ENCODE peak calls at places on chromosome 14, in nine cellular contexts. W, X, B, P, J, Q, H, Z and I are unnamed samples. For H3K9me3, the result is how much of the 10 kb centered on the place peaks cover.

GRCh38 chr14:24674204-24674970 is 40.4 kb upstream of the GZMB start:
- DNase-seq in Z (no peak), X (no peak), P (no peak), Q (peak), B (no peak), W (peak), J (no peak), H (no peak), I (no peak)

GRCh38 chr14:37483672-37484071 is 111.4 kb downstream of the FOXA1 start:
- DNase-seq in W (no peak), X (no peak), Q (no peak), B (no peak), H (no peak), Z (no peak), J (no peak), P (no peak), I (no peak)

GRCh38 chr14:96894966-96895365 is 97.8 kb downstream of the VRK1 start:
- DNase-seq in X (peak), J (no peak), H (peak), Z (no peak), W (no peak), P (no peak), Q (no peak), B (no peak), I (no peak)

GRCh38 chr14:56002876-56003625 is 115.2 kb upstream of the PELI2 start:
- DNase-seq in X (no peak), H (no peak), P (no peak), B (no peak), W (peak), Z (peak), J (no peak), Q (peak), I (no peak)

GRCh38 chr14:92922883-92923743 is at the start of gene CHGA:
- DNase-seq in W (peak), Z (no peak), X (peak), J (peak), Q (peak), P (no peak), H (peak), B (peak), I (no peak)

GRCh38 chr14:32252030-32252670 is 49.1 kb upstream of the RNU6-8 start:
- DNase-seq in P (no peak), W (peak), X (peak), J (peak), H (peak), B (peak), Q (peak), Z (peak), I (peak)

GRCh38 chr14:102803139-102803538 is 25.9 kb downstream of the TRAF3 start:
- DNase-seq in Z (no peak), Q (no peak), H (no peak), P (no peak), W (no peak), J (no peak), X (no peak), B (no peak), I (no peak)

GRCh38 chr14:35533357-35534129 is 421 bp upstream of the INSM2 start:
- DNase-seq in J (peak), P (no peak), Z (no peak), W (peak), B (peak), H (peak), Q (peak), X (peak), I (no peak)

GRCh38 chr14:74619672-74620131 is 7.7 kb upstream of the LTBP2 start:
- DNase-seq in J (peak), P (peak), H (peak), B (peak), Q (no peak), X (peak), W (no peak), Z (no peak), I (peak)

GRCh38 chr14:89493877-89494634 is 77.0 kb upstream of the FOXN3 start:
- DNase-seq in B (no peak), W (no peak), Z (peak), P (peak), J (no peak), Q (no peak), X (no peak), H (peak), I (no peak)

GRCh38 chr14:73311710-73312035 is 74.4 kb downstream of the PAPLN start:
- DNase-seq in H (no peak), Z (no peak), P (no peak), J (no peak), B (no peak), W (no peak), X (no peak), Q (no peak), I (no peak)

GRCh38 chr14:35419429-35419841 is 14.9 kb upstream of the NFKBIA start:
- DNase-seq in X (no peak), B (no peak), Q (no peak), J (no peak), W (no peak), Z (no peak), P (no peak), H (no peak), I (no peak)

GRCh38 chr14:58638231-58639205 is 756 bp downstream of the DACT1 start:
- DNase-seq in B (peak), J (peak), H (peak), Q (no peak), P (peak), Z (no peak), X (peak), W (peak), I (peak)

GRCh38 chr14:71362920-71363584 is 455.8 kb downstream of the PCNX1 start:
- DNase-seq in J (no peak), W (no peak), X (peak), Q (no peak), B (no peak), P (no peak), Z (peak), H (peak), I (no peak)

GRCh38 chr14:61385002-61385685 is 63.8 kb downstream of the PRKCH start:
- DNase-seq in X (no peak), B (no peak), P (no peak), W (peak), J (no peak), Q (peak), H (no peak), Z (no peak), I (no peak)
- H3K4me3 ChIP-seq in X (no peak), B (no peak), P (no peak), W (peak), J (no peak), Q (peak), H (no peak), Z (no peak), I (no peak)

DNA sequence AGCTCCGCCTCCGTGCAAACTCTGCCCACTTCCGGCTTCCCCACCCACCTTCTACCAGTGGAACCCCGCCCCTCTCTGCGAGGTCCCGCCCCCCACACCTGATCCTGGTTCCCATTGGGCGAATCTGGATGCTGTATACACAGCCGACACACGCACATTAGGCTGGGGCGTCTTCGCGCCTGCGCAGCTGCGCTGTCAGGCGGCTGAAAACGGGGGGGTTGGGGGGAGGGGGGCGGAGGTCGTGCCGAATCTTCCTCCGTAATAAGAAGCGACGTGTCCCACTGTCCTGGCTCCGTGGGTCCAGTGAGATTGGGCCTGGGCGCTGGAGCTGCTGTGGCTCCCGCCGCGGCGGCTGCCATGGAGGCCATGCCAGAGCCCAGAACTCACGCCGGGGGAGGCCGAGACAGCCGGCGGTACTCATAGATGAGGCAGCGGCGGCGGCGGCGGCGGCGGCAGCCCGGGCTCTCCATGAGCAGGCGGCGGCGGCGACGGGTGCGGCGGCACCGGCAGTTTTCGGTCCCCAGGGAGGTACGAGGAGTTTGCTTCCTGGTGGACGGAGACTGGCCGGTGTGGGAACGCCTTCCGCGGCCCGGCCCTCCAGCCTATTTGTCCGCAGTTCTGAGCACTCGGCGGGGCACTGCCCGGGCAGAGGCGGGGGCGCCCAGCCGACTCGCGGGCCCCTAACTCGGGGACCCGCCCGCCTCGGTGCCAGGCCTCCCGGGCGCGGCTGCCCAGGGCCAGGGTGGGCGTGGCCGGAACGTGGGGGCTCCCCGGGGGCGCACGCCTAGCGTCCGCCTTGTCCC is 64.5 kb downstream of the KLHL28 start:
- DNase-seq in X (peak), B (peak), W (peak), J (peak), P (peak), Q (peak), H (peak), Z (peak), I (peak)
- H3K27ac ChIP-seq in X (peak), B (peak), W (peak), J (peak), P (peak), Q (peak), H (peak), Z (peak), I (peak)

DNA sequence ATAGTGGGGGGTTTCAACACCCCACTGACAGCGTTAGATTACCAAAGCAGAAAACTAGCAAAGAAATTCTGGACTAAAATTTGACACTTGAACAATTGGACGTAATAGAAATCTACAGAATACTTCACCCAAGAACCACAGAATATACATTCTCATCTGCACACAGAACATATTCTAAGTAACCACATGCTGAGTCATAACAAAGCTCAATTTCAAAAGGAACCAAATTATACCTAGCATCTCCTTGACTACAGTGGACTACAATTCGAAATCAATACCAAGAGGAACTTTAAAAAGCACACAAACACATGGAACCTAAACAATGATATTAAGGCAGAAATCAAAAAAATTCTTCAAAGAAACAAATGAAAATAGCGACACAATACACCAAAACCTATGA is 871.6 kb upstream of the MDGA2 start:
- DNase-seq in J (no peak), Z (no peak), H (no peak), W (no peak), X (no peak), B (no peak), Q (no peak), P (no peak), I (no peak)
- H3K9me3 ChIP-seq in J (under half), Z (under half), H (under half), W (under half), X (under half), B (under half), Q (under half), P (under half), I (under half)

DNA sequence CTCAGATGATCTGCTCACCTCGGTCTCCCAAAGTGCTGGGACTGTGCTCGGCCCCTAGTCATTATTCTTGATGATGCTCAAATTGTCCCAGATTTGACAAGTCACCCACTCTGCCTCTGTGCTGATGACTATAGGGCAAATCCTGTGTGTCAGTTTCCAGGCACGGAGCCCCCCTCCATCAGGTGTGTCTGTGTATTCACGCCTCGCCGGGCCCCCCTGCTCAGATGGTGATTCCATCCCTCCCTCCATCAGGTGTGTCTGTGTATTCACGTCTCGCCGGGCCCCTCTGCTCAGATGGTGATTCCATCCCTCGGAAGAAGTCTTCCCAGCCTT is 4.3 kb upstream of the GPR132 start:
- DNase-seq in X (no peak), J (no peak), Z (no peak), H (no peak), Q (no peak), W (no peak), B (no peak), P (peak), I (no peak)
- H3K4me3 ChIP-seq in X (no peak), J (no peak), Z (peak), H (no peak), Q (no peak), W (no peak), B (no peak), P (no peak), I (no peak)

GRCh38 chr14:104722938-104723650 is 935 bp upstream of the ADSS1 start:
- DNase-seq in Q (no peak), Z (no peak), P (no peak), B (no peak), H (no peak), X (no peak), J (peak), W (no peak), I (no peak)
- H3K27ac ChIP-seq in Q (no peak), Z (no peak), P (peak), B (no peak), H (peak), X (no peak), J (peak), W (no peak), I (peak)

GRCh38 chr14:20197459-20197858 is 6.8 kb downstream of the OR11G2 start:
- DNase-seq in Z (no peak), Q (no peak), P (no peak), X (no peak), H (no peak), J (no peak), W (no peak), B (no peak), I (no peak)

GRCh38 chr14:20191396-20191795 is 700 bp downstream of the OR11G2 start:
- DNase-seq in B (no peak), P (no peak), X (no peak), J (no peak), Z (no peak), H (no peak), W (no peak), Q (no peak), I (no peak)

GRCh38 chr14:20194101-20194500 is 3.4 kb downstream of the OR11G2 start:
- DNase-seq in H (no peak), Z (no peak), X (no peak), Q (no peak), B (no peak), W (no peak), P (no peak), J (no peak), I (no peak)

GRCh38 chr14:20198991-20199390 is 8.3 kb downstream of the OR11G2 start:
- DNase-seq in X (no peak), W (no peak), Q (no peak), J (no peak), B (no peak), P (no peak), Z (no peak), H (no peak), I (no peak)

DNA sequence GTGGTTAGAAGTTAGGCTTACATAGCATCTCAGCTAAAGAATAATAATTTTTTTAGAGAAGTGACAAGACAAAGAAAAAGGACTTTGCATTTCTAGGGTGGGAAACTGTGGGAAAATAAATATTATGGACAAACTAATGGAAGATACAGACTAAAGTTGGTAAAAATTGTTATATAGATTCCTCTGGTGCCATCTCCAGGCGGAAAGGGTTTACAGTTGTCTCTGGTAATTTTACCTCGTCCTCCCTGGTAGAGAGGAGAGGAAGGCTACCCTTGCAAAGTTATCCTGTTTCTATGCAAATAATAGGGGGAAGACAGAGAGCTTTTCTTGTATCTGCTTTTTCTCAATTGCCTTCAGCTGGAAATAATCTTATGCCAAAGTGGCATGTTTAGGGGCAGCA is 5.2 kb downstream of the OR11G2 start:
- DNase-seq in P (no peak), X (no peak), Z (no peak), J (no peak), W (no peak), B (no peak), H (no peak), Q (no peak), I (no peak)
- H3K9me3 ChIP-seq in P (under half), X (under half), Z (under half), J (under half), W (under half), B (under half), H (under half), Q (under half), I (under half)

GRCh38 chr14:94293578-94293924 is 483 bp upstream of the SERPINA10 start:
- DNase-seq in Q (no peak), B (no peak), H (no peak), W (no peak), X (no peak), P (no peak), Z (no peak), J (no peak), I (no peak)

GRCh38 chr14:94291906-94292525 is 1.1 kb downstream of the SERPINA10 start:
- DNase-seq in P (no peak), Z (no peak), H (no peak), W (no peak), J (no peak), X (no peak), Q (no peak), B (no peak), I (peak)

GRCh38 chr14:94291159-94291905 is 1.7 kb downstream of the SERPINA10 start:
- DNase-seq in W (no peak), J (no peak), X (no peak), H (no peak), Z (no peak), Q (no peak), B (no peak), P (no peak), I (no peak)

GRCh38 chr14:94292872-94293577 is at the start of gene SERPINA10:
- DNase-seq in P (no peak), Z (no peak), X (no peak), B (no peak), H (no peak), Q (no peak), J (no peak), W (no peak), I (no peak)

GRCh38 chr14:94292526-94292871 is 569 bp downstream of the SERPINA10 start:
- DNase-seq in H (no peak), Q (no peak), X (no peak), W (no peak), B (no peak), Z (no peak), J (no peak), P (no peak), I (peak)
- H3K4me3 ChIP-seq in H (no peak), Q (no peak), X (no peak), W (no peak), B (no peak), Z (no peak), J (no peak), P (no peak), I (no peak)

DNA sequence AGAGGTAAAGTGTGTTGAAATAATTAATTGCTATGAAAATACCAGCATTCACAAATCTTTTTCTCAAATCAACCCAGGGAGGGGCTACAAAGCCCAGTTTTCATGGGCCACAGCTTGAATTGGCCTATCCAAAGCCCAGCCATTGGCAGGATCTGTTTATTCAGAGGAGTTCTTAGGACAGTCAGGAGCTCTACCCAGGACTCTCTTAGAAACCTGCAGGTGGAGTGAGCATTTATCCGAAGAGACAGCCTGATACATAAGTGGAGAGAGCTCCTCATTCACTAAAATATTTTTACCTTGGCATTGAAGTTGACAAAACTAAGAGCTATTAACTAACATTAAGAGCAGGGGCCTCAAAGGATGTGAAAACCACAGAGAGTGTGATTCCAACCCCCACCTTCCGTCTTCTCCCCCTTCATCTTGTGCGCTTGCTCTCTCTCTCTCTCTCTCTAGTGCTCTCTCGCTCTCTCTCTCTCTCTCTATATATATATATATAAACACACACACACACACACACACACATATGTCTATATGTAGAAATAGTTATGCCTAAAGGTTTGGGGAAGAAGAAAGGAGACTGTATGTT is 315.5 kb downstream of the SNAPC1 start:
- DNase-seq in Z (peak), B (no peak), X (no peak), Q (no peak), J (no peak), H (no peak), P (no peak), W (no peak), I (no peak)
- H3K27ac ChIP-seq in Z (peak), B (no peak), X (no peak), Q (no peak), J (no peak), H (no peak), P (no peak), W (no peak), I (no peak)